ENCODE peak calls at places on chromosomes 7 and 10, in seven cellular contexts. J is psoas muscle, N is left ventricle myocardium inferior, W is stomach, D is adrenal gland, V is mammary epithelial cell, R is transverse colon. X is an unnamed sample. For H3K4me1 and H3K9me3, the result is how much of the 10 kb centered on the place peaks cover.

GRCh38 chr10:110414563-110415309 is 83.0 kb upstream of the DUSP5 start:
- DNase-seq in J (no peak), N (no peak), W (peak), D (no peak), V (peak), R (peak), X (peak)

GRCh38 chr10:126097558-126098215 is 201.3 kb downstream of the FANK1 start:
- DNase-seq in J (no peak), N (no peak), W (no peak), D (no peak), V (no peak), R (no peak), X (no peak)

GRCh38 chr7:70060298-70061068 is 462.2 kb downstream of the AUTS2 start:
- DNase-seq in J (no peak), N (no peak), W (no peak), D (no peak), V (no peak), R (no peak), X (no peak)

GRCh38 chr7:87413029-87413428 is 62.5 kb downstream of the ABCB4 start:
- DNase-seq in J (no peak), N (no peak), W (no peak), D (no peak), V (no peak), R (no peak), X (no peak)

GRCh38 chr7:98354511-98355249 is 46.2 kb downstream of the BAIAP2L1 start:
- DNase-seq in J (no peak), N (no peak), W (peak), D (peak), V (peak), R (peak), X (peak)

GRCh38 chr7:84700563-84701370 is 486.1 kb downstream of the SEMA3D start:
- DNase-seq in J (no peak), N (no peak), W (no peak), D (no peak), V (no peak), R (no peak), X (no peak)

GRCh38 chr7:158495256-158495655 is 92.4 kb downstream of the PTPRN2 start:
- DNase-seq in J (no peak), N (no peak), W (no peak), D (no peak), V (no peak), R (no peak), X (no peak)

GRCh38 chr7:54986716-54987115 is 32.1 kb upstream of the EGFR start:
- DNase-seq in J (no peak), N (no peak), W (no peak), D (no peak), V (no peak), R (no peak), X (no peak)

GRCh38 chr7:40329601-40330153 is 194.9 kb downstream of the SUGCT start:
- DNase-seq in J (no peak), N (no peak), W (no peak), D (no peak), V (peak), R (no peak), X (no peak)

GRCh38 chr7:92697414-92697813 is 107.2 kb upstream of the FAM133B start:
- DNase-seq in J (no peak), N (no peak), W (no peak), D (no peak), V (no peak), R (no peak), X (no peak)

GRCh38 chr7:43847496-43847895 is 21.8 kb downstream of the MRPS24 start:
- DNase-seq in J (no peak), N (no peak), W (no peak), D (no peak), V (no peak), R (no peak), X (no peak)

GRCh38 chr7:11524476-11525398 is 307.3 kb downstream of the THSD7A start:
- DNase-seq in J (no peak), N (no peak), W (no peak), D (no peak), V (no peak), R (no peak), X (no peak)

GRCh38 chr10:33889371-33889770 is 554.9 kb upstream of the NRP1 start:
- DNase-seq in J (no peak), N (no peak), W (no peak), D (no peak), V (no peak), R (no peak), X (no peak)

GRCh38 chr10:59319854-59320253 is 42.5 kb downstream of the FAM13C start:
- DNase-seq in J (no peak), N (no peak), W (no peak), D (no peak), V (no peak), R (no peak), X (no peak)

GRCh38 chr7:90661290-90662151 is 65.4 kb downstream of the CDK14 start:
- DNase-seq in J (no peak), N (no peak), W (no peak), D (no peak), V (peak), R (no peak), X (no peak)

GRCh38 chr7:127812540-127812939 is 160.5 kb downstream of the SND1 start:
- DNase-seq in J (no peak), N (no peak), W (no peak), D (no peak), V (no peak), R (no peak), X (no peak)
- H3K4me1 ChIP-seq in J (under half), N (under half), W (under half), D (under half), V (under half), R (under half), X (under half)

DNA sequence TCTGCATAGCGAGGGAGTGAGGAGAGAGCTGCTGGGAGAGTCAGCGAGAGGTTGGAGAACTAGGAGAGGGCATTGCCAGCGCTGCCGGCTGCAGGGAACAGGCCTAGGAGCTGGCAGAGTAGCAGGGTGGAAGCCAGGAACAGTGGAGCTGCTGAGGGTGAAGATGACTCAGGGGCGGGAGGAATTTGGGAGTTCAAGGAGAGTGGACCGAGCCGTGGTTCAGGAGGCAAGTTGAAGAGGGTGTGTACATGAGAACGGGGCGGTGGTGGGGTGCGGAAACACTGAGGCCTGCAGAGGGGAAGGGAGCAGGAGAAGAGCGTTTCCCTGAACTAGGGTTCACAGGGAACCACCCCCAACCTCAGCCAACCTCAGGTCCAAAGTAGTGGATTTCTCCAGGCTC is 31.5 kb downstream of the HIF1AN start:
- DNase-seq in J (no peak), N (no peak), W (no peak), D (no peak), V (no peak), R (no peak), X (no peak)
- H3K9me3 ChIP-seq in J (under half), N (under half), W (under half), D (under half), V (under half), R (under half), X (under half)

GRCh38 chr7:30845426-30846135 is 66.1 kb upstream of the AQP1 start:
- DNase-seq in J (peak), N (peak), W (no peak), D (peak), V (peak), R (no peak), X (peak)
- H3K4me1 ChIP-seq in J (under half), N (half or more), W (under half), D (under half), V (under half), R (under half), X (under half)

DNA sequence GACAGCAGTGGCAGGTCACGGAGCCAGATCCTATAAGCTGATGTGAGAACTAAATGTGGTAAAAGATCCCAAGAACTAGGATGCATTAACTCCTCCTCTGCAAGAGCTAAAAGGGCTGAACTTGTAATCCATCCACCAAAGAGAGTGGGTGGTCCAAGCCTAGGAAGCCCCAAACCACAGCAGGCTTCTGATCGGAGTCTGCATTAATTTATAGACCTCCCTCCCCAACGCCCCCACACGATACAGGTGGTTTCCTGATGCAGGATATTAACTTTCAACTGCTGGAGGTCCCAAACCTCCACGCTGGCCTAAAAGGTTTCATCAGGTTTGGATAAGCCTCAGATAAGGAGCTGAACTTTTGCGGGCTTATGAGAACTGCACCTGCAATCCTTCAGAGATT is 75.0 kb downstream of the GFRA1 start:
- DNase-seq in J (no peak), N (no peak), W (no peak), D (no peak), V (no peak), R (no peak), X (no peak)
- H3K9me3 ChIP-seq in J (under half), N (under half), W (under half), D (under half), V (under half), R (under half), X (under half)

GRCh38 chr7:46681865-46682503 is 760.9 kb upstream of the IGFBP3 start:
- DNase-seq in J (peak), N (peak), W (no peak), D (no peak), V (no peak), R (no peak), X (no peak)

GRCh38 chr7:46682841-46683624 is 762.0 kb upstream of the IGFBP3 start:
- DNase-seq in J (no peak), N (no peak), W (no peak), D (no peak), V (peak), R (no peak), X (no peak)

GRCh38 chr7:46685051-46685450 is 764.0 kb upstream of the IGFBP3 start:
- DNase-seq in J (no peak), N (no peak), W (no peak), D (no peak), V (no peak), R (no peak), X (no peak)

GRCh38 chr7:46687203-46687602 is 766.1 kb upstream of the IGFBP3 start:
- DNase-seq in J (no peak), N (no peak), W (no peak), D (no peak), V (no peak), R (no peak), X (no peak)
- H3K4me1 ChIP-seq in J (under half), N (under half), W (under half), D (under half), V (under half), R (under half), X (under half)

DNA sequence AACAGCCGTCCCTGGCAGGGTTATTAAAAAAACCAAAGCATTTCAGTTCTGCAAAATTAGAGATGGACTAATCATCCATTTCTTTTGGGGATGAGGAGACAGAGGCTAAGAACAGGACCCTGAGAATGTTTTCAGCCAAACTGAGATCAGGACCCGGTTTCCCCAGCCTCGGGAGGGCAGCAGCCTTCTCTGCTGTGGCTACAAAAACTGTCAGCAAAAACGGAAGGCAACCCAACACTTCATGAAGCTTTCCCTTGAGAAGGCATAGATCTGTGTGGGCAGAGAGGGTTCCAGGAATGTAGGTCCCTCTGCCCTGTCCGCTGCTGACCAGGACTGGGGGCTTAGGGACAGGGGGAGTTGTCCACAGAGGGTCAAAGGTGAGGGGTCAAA is 313.5 kb downstream of the TCERG1L start:
- DNase-seq in J (no peak), N (no peak), W (no peak), D (no peak), V (no peak), R (no peak), X (no peak)
- H3K9me3 ChIP-seq in J (under half), N (under half), W (under half), D (under half), V (under half), R (under half), X (under half)

DNA sequence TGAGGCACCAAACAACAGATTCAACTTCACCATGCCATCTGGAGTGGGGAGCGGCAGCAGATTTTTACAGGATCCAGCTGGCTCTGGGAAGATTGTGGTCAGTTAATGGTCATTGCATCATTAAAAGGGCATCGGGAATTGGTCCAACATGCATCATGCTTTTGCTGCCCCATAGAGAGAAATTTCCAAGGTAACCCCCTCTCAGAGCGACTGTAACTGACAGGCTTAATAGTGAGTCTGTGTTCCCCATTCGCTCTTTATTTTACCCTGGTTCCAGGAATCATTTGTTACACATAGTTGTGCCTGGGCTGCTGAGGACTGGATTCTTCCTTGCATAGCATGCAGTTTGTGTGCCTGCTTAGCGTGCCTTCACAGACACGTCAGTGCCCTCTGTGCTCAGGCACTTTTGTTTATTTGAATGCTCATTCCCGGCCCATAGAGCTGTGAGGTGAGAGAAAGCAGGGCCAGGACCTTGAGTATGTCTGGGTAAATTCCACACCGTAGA is 49.9 kb downstream of the CDHR3 start:
- DNase-seq in J (no peak), N (no peak), W (no peak), D (no peak), V (no peak), R (no peak), X (no peak)
- H3K4me1 ChIP-seq in J (under half), N (under half), W (under half), D (under half), V (under half), R (under half), X (under half)